ENCODE peak calls at places on chromosomes 12 and 14, in nine cellular contexts. S is NCI-H2081; D is globus pallidus; O is CD4-positive, alpha-beta T cell; J is PC-3; X is H54; K is NCI-H2029; T is D341Med; R is T follicular helper cell. M is an unnamed sample.

GRCh38 chr14:100422556-100423420 is 99.6 kb downstream of the SLC25A47 start:
- DNase-seq in S (no peak), D (no peak), O (no peak), J (peak), X (no peak), K (no peak), T (no peak), R (no peak), M (no peak)

GRCh38 chr14:100104523-100105300 is 39.5 kb downstream of the EVL start:
- DNase-seq in S (no peak), D (no peak), O (no peak), J (peak), X (peak), K (no peak), T (no peak), R (no peak), M (no peak)

GRCh38 chr12:10331642-10332239 is 24.1 kb downstream of the KLRD1 start:
- DNase-seq in S (peak), D (peak), O (no peak), J (peak), X (peak), K (peak), T (peak), R (no peak), M (no peak)

GRCh38 chr14:74973003-74973614 is 17.7 kb upstream of the PGF start:
- DNase-seq in S (no peak), D (no peak), O (no peak), J (no peak), X (no peak), K (no peak), T (no peak), R (no peak), M (no peak)

GRCh38 chr14:59688224-59689170 is 111.9 kb upstream of the CCDC175 start:
- DNase-seq in S (peak), D (no peak), O (no peak), J (peak), X (peak), K (peak), T (peak), R (peak), M (no peak)

GRCh38 chr14:77746064-77746463 is 14.9 kb downstream of the SNW1 start:
- DNase-seq in S (no peak), D (no peak), O (no peak), J (no peak), X (no peak), K (no peak), T (no peak), R (no peak), M (no peak)

GRCh38 chr12:53495903-53496751 is 3.1 kb downstream of the MAP3K12 start:
- DNase-seq in S (no peak), D (no peak), O (no peak), J (no peak), X (peak), K (no peak), T (no peak), R (no peak), M (no peak)

GRCh38 chr14:21454843-21455550 is 926 bp downstream of the CHD8 start:
- DNase-seq in S (no peak), D (no peak), O (no peak), J (no peak), X (no peak), K (no peak), T (peak), R (no peak), M (no peak)

GRCh38 chr14:104426771-104427125 is 152.8 kb upstream of the C14orf180 start:
- DNase-seq in S (no peak), D (no peak), O (no peak), J (no peak), X (no peak), K (no peak), T (peak), R (no peak), M (no peak)

GRCh38 chr12:38695057-38695456 is 210.3 kb downstream of the CPNE8 start:
- DNase-seq in S (no peak), D (no peak), O (no peak), J (no peak), X (no peak), K (no peak), T (no peak), R (no peak), M (no peak)

GRCh38 chr12:10957741-10958140 is 18.7 kb upstream of the TAS2R14 start:
- DNase-seq in S (no peak), D (no peak), O (no peak), J (no peak), X (no peak), K (no peak), T (no peak), R (no peak), M (no peak)

GRCh38 chr12:79409562-79409961 is 281.2 kb downstream of the PAWR start:
- DNase-seq in S (no peak), D (no peak), O (no peak), J (peak), X (no peak), K (no peak), T (no peak), R (no peak), M (no peak)

GRCh38 chr14:57212919-57213318 is 55.8 kb downstream of the EXOC5 start:
- DNase-seq in S (no peak), D (no peak), O (no peak), J (peak), X (no peak), K (no peak), T (no peak), R (no peak), M (no peak)